ENCODE peak calls at places on chromosomes 11 and 22, in nine cellular contexts. V is fibroblast of the conjunctiva; D is activated T-cell treated with anti-CD3 and anti-CD28 coated beads for 1 hour; I is activated CD4-positive, alpha-beta T cell treated with anti-CD3 and anti-CD28 coated beads, Interleukin-2, amount 50 U/mL, for 24 hours; M is NCI-H1417; X is AG04450; A is mesendoderm; J is kidney epithelial cell; F is stimulated activated naive CD4-positive, alpha-beta T cell. B is an unnamed sample.

GRCh38 chr22:31532060-31532459 is 35.7 kb downstream of the SFI1 start:
- DNase-seq in X (no peak), J (no peak), D (no peak), M (no peak), F (no peak), V (no peak), I (no peak), A (no peak), B (no peak)

GRCh38 chr11:131944709-131945108 is 574.3 kb downstream of the NTM start:
- DNase-seq in X (peak), V (peak), D (no peak), M (no peak), F (no peak), I (no peak), J (no peak), A (no peak), B (no peak)

GRCh38 chr22:40412441-40412840 is 42.0 kb downstream of the SGSM3 start:
- DNase-seq in I (no peak), M (no peak), X (no peak), F (no peak), V (no peak), D (no peak), A (no peak), J (no peak), B (no peak)

GRCh38 chr11:37643968-37644367 is 1045.9 kb upstream of the RAG2 start:
- DNase-seq in D (no peak), M (no peak), J (no peak), V (no peak), A (no peak), I (no peak), X (no peak), F (no peak), B (no peak)

GRCh38 chr22:50121202-50121740 is 31.5 kb downstream of the MOV10L1 start:
- DNase-seq in I (no peak), M (no peak), F (no peak), J (no peak), D (no peak), V (no peak), A (no peak), X (no peak), B (no peak)

GRCh38 chr11:58067685-58068084 is 36.9 kb downstream of the OR6Q1 start:
- DNase-seq in V (no peak), J (no peak), D (no peak), F (no peak), A (no peak), M (no peak), I (no peak), X (no peak), B (no peak)

GRCh38 chr11:70297341-70297740 is 26.9 kb downstream of the PPFIA1 start:
- DNase-seq in V (no peak), I (no peak), F (no peak), D (no peak), A (no peak), M (no peak), J (no peak), X (no peak), B (no peak)

GRCh38 chr11:65918211-65919150 is at the start of gene C11orf68:
- DNase-seq in M (peak), A (peak), J (no peak), I (no peak), V (no peak), X (no peak), F (no peak), D (peak), B (no peak)

GRCh38 chr11:86869966-86870570 is 69.7 kb downstream of the PRSS23 start:
- DNase-seq in I (peak), V (peak), D (peak), F (peak), X (peak), M (peak), J (peak), A (peak), B (no peak)

GRCh38 chr11:130313383-130314183 is 1.1 kb downstream of the ZBTB44 start:
- DNase-seq in X (no peak), M (no peak), D (no peak), A (peak), F (peak), I (no peak), J (no peak), V (no peak), B (no peak)

GRCh38 chr11:17414317-17414737 is 25.9 kb upstream of the KCNJ11 start:
- DNase-seq in I (no peak), V (no peak), X (no peak), J (no peak), A (no peak), D (no peak), F (no peak), M (peak), B (no peak)

GRCh38 chr11:46686886-46687810 is 13.3 kb downstream of the ARHGAP1 start:
- DNase-seq in M (peak), V (peak), D (no peak), F (no peak), A (no peak), I (no peak), X (peak), J (no peak), B (no peak)

GRCh38 chr22:44840611-44841322 is 88.4 kb downstream of the ARHGAP8 start:
- DNase-seq in J (no peak), A (no peak), I (no peak), M (no peak), V (no peak), D (no peak), F (no peak), X (no peak), B (no peak)

GRCh38 chr11:41950470-41951143 is 491.2 kb upstream of the LRRC4C start:
- DNase-seq in V (no peak), A (peak), X (no peak), I (no peak), D (no peak), J (no peak), F (no peak), M (no peak), B (no peak)

GRCh38 chr11:78319453-78319955 is 98.1 kb downstream of the GAB2 start:
- DNase-seq in J (no peak), D (no peak), I (no peak), V (no peak), F (no peak), M (no peak), X (peak), A (no peak), B (no peak)

GRCh38 chr11:86688398-86689179 is 16.2 kb upstream of the ME3 start:
- DNase-seq in D (no peak), M (no peak), V (no peak), X (peak), A (peak), I (no peak), J (peak), F (no peak), B (no peak)

GRCh38 chr11:111549869-111550203 is 9.3 kb downstream of the LAYN start:
- DNase-seq in I (no peak), A (no peak), D (no peak), M (no peak), V (no peak), X (no peak), F (no peak), J (no peak), B (no peak)

GRCh38 chr11:42077794-42078193 is 618.3 kb upstream of the LRRC4C start:
- DNase-seq in F (no peak), A (no peak), V (no peak), X (no peak), J (no peak), I (no peak), D (no peak), M (no peak), B (no peak)

GRCh38 chr22:49553518-49554295 is 274.0 kb downstream of the BRD1 start:
- DNase-seq in D (no peak), F (no peak), I (no peak), A (peak), M (no peak), X (no peak), V (no peak), J (no peak), B (no peak)

GRCh38 chr11:76835928-76836612 is 24.6 kb upstream of the ACER3 start:
- DNase-seq in F (no peak), I (no peak), A (no peak), J (no peak), D (no peak), X (peak), V (peak), M (no peak), B (no peak)

GRCh38 chr22:50271011-50271394 is 823 bp upstream of the MAPK11 start:
- DNase-seq in I (no peak), M (peak), A (no peak), X (no peak), V (no peak), J (no peak), F (no peak), D (no peak), B (no peak)

GRCh38 chr11:6443269-6444003 is 2.6 kb upstream of the HPX start:
- DNase-seq in F (peak), A (peak), I (peak), D (peak), M (peak), X (no peak), J (no peak), V (no peak), B (peak)

GRCh38 chr11:111539426-111540113 is 950 bp upstream of the LAYN start:
- DNase-seq in I (no peak), M (no peak), J (no peak), D (no peak), V (no peak), F (no peak), A (no peak), X (no peak), B (no peak)

GRCh38 chr22:49955581-49956417 is 4.8 kb upstream of the PIM3 start:
- DNase-seq in A (no peak), V (no peak), D (no peak), X (no peak), F (no peak), I (no peak), J (no peak), M (no peak), B (no peak)

GRCh38 chr11:46421257-46421880 is 29.8 kb upstream of the CHRM4 start:
- DNase-seq in J (no peak), F (no peak), V (no peak), A (no peak), D (no peak), M (no peak), X (no peak), I (no peak), B (no peak)

GRCh38 chr11:112884012-112884767 is 77.0 kb upstream of the NCAM1 start:
- DNase-seq in A (no peak), V (no peak), X (no peak), D (no peak), I (no peak), F (no peak), J (no peak), M (no peak), B (no peak)

GRCh38 chr11:7546324-7546791 is 32.6 kb downstream of the PPFIBP2 start:
- DNase-seq in V (no peak), F (no peak), D (no peak), A (no peak), J (no peak), X (no peak), I (no peak), M (no peak), B (no peak)

GRCh38 chr11:104073950-104074349 is 37.5 kb downstream of the DDI1 start:
- DNase-seq in J (no peak), A (peak), M (no peak), X (no peak), F (no peak), I (no peak), D (no peak), V (no peak), B (no peak)

GRCh38 chr11:110478410-110478809 is 48.7 kb downstream of the FDX1 start:
- DNase-seq in M (no peak), X (no peak), V (no peak), F (no peak), I (no peak), A (peak), D (no peak), J (no peak), B (no peak)

GRCh38 chr11:117295438-117296137 is 4.4 kb downstream of the BACE1-AS start:
- DNase-seq in M (no peak), D (no peak), V (no peak), J (no peak), A (no peak), I (no peak), X (no peak), F (no peak), B (no peak)

GRCh38 chr11:61369372-61370348 is 7.5 kb downstream of the TMEM138 start:
- DNase-seq in D (no peak), X (peak), A (no peak), J (no peak), I (no peak), V (peak), M (no peak), F (no peak), B (no peak)

GRCh38 chr11:122653911-122654310 is 1.6 kb upstream of the UBASH3B start:
- DNase-seq in X (no peak), J (no peak), D (no peak), F (no peak), M (no peak), A (no peak), I (no peak), V (no peak), B (no peak)

GRCh38 chr11:124863826-124864165 is 1.4 kb upstream of the ROBO3 start:
- DNase-seq in M (no peak), I (no peak), V (no peak), D (no peak), A (peak), F (no peak), X (no peak), J (no peak), B (no peak)